ENCODE peak calls at places on chromosomes 5 and 9, in nine cellular contexts. A is stimulated activated naive CD4-positive, alpha-beta T cell; G is retina; I is fibroblast of the aortic adventitia; D is HCEC 1CT; P is islet precursor cell; H is stimulated activated CD4-positive, alpha-beta T cell treated with anti-CD3 and anti-CD28 coated beads, TNF-alpha, amount 100 ng/mL, for 4 hours; C is GM03348; S is iPS DF 19.7. L is an unnamed sample.
A peak's percentile ranks its signal among the peaks of the same experiment; 100 is the strongest.

GRCh38 chr5:38755171-38755570 is 90.6 kb upstream of the OSMR start:
- DNase-seq in A (no peak), G (no peak), I (peak; percentile 78), D (peak; percentile 79), P (no peak), H (no peak), C (peak; percentile 59), S (no peak), L (no peak)

GRCh38 chr9:109254317-109254716 is 66.5 kb downstream of the EPB41L4B start:
- DNase-seq in A (no peak), G (no peak), I (peak; percentile 67), D (peak; percentile 74), P (no peak), H (no peak), C (peak; percentile 62), S (no peak), L (no peak)

GRCh38 chr5:36585696-36586095 is 20.7 kb upstream of the SLC1A3 start:
- DNase-seq in A (no peak), G (no peak), I (no peak), D (no peak), P (no peak), H (no peak), C (peak; percentile 20), S (no peak), L (no peak)

GRCh38 chr5:142506046-142506445 is 179.8 kb downstream of the FGF1 start:
- DNase-seq in A (no peak), G (no peak), I (peak; percentile 53), D (peak; percentile 18), P (no peak), H (no peak), C (no peak), S (no peak), L (no peak)

GRCh38 chr5:65512170-65512937 is 30.6 kb upstream of the ADAMTS6 start:
- DNase-seq in A (no peak), G (no peak), I (no peak), D (peak; percentile 5), P (no peak), H (no peak), C (no peak), S (no peak), L (no peak)

GRCh38 chr5:180381428-180381827 is 28.3 kb upstream of the GFPT2 start:
- DNase-seq in A (no peak), G (peak; percentile 46), I (no peak), D (no peak), P (no peak), H (no peak), C (no peak), S (no peak), L (no peak)

GRCh38 chr9:79357620-79358019 is 214.1 kb upstream of the TLE4 start:
- DNase-seq in A (no peak), G (no peak), I (no peak), D (no peak), P (no peak), H (no peak), C (no peak), S (no peak), L (no peak)

GRCh38 chr5:148910686-148911361 is 84.4 kb downstream of the ADRB2 start:
- DNase-seq in A (no peak), G (no peak), I (peak; percentile 62), D (peak; percentile 84), P (no peak), H (no peak), C (peak; percentile 44), S (no peak), L (no peak)

GRCh38 chr9:93591301-93591700 is 14.9 kb downstream of the PHF2 start:
- DNase-seq in A (no peak), G (no peak), I (no peak), D (no peak), P (no peak), H (no peak), C (peak; percentile 1), S (no peak), L (no peak)

GRCh38 chr5:180605554-180606214 is 14.4 kb upstream of the SCGB3A1 start:
- DNase-seq in A (peak; percentile 44), G (peak; percentile 49), I (peak; percentile 66), D (no peak), P (no peak), H (peak; percentile 31), C (peak; percentile 75), S (no peak), L (peak; percentile 34)

GRCh38 chr9:112809351-112809848 is 58.8 kb downstream of the SNX30 start:
- DNase-seq in A (no peak), G (no peak), I (no peak), D (no peak), P (no peak), H (no peak), C (no peak), S (no peak), L (no peak)

GRCh38 chr5:87027570-87027969 is 240.1 kb upstream of the RASA1 start:
- DNase-seq in A (no peak), G (no peak), I (no peak), D (no peak), P (no peak), H (no peak), C (no peak), S (no peak), L (no peak)

GRCh38 chr5:9356306-9356942 is 189.5 kb downstream of the SEMA5A start:
- DNase-seq in A (no peak), G (peak; percentile 76), I (peak; percentile 22), D (no peak), P (no peak), H (no peak), C (no peak), S (no peak), L (no peak)

GRCh38 chr9:131867611-131868192 is 127.8 kb upstream of the RAPGEF1 start:
- DNase-seq in A (no peak), G (no peak), I (no peak), D (no peak), P (no peak), H (no peak), C (no peak), S (no peak), L (no peak)

GRCh38 chr9:37938121-37938906 is 34.4 kb upstream of the SLC25A51 start:
- DNase-seq in A (no peak), G (peak; percentile 73), I (peak; percentile 76), D (peak; percentile 86), P (peak; percentile 98), H (no peak), C (peak; percentile 74), S (no peak), L (no peak)

GRCh38 chr9:114777841-114778240 is 28.0 kb downstream of the TNFSF15 start:
- DNase-seq in A (peak; percentile 12), G (no peak), I (no peak), D (no peak), P (peak; percentile 56), H (peak; percentile 23), C (peak; percentile 27), S (no peak), L (no peak)

GRCh38 chr9:110027624-110028023 is 180.3 kb downstream of the C9orf152 start:
- DNase-seq in A (no peak), G (peak; percentile 30), I (peak; percentile 77), D (peak; percentile 92), P (no peak), H (no peak), C (no peak), S (no peak), L (no peak)

GRCh38 chr9:70924380-70924779 is 197.0 kb downstream of the TRPM3 start:
- DNase-seq in A (no peak), G (no peak), I (peak; percentile 97), D (peak; percentile 74), P (no peak), H (no peak), C (peak; percentile 51), S (no peak), L (no peak)

GRCh38 chr5:32519508-32519907 is 65.8 kb upstream of the SUB1 start:
- DNase-seq in A (no peak), G (no peak), I (no peak), D (no peak), P (no peak), H (no peak), C (no peak), S (no peak), L (no peak)

GRCh38 chr9:83526221-83526620 is 12.0 kb downstream of the FRMD3 start:
- DNase-seq in A (no peak), G (no peak), I (no peak), D (no peak), P (no peak), H (no peak), C (no peak), S (no peak), L (no peak)

L was measured in activated naive CD8-positive, alpha-beta T cell treated with anti-CD3 and anti-CD28 coated beads, Interleukin-2, amount 50 U/mL, for 16 hours.